ENCODE peak calls at places on chromosomes 13 and 19, in ten cellular contexts. E is NCI-H1417; P is AG08395; L is sciatic nerve; C is stimulated activated CD4-positive, alpha-beta T cell treated with anti-CD3 and anti-CD28 coated beads, Interleukin-2, amount 100 ng/mL, for 48 hours; N is NCI-H1436; S is HCEC 1CT; F is GM12878; R is fibroblast of lung; I is activated CD4-positive, alpha-beta T cell treated with anti-CD3 and anti-CD28 coated beads, Interleukin-2, amount 50 U/mL, for 48 hours. Z is an unnamed sample.

GRCh38 chr13:20399961-20400360 is 125.7 kb downstream of the CRYL1 start:
- DNase-seq in C (no peak), N (no peak), F (no peak), I (no peak), S (no peak), R (no peak), P (no peak), L (peak; percentile 40), E (no peak), Z (no peak)

GRCh38 chr13:52665325-52665724 is 12.7 kb downstream of the SUGT1 start:
- DNase-seq in E (peak; percentile 35), C (no peak), P (peak; percentile 29), S (peak; percentile 47), N (no peak), I (no peak), R (peak; percentile 37), F (no peak), L (no peak), Z (no peak)

GRCh38 chr13:49421391-49421790 is 22.5 kb downstream of the CAB39L start:
- DNase-seq in F (peak; percentile 24), E (no peak), L (no peak), P (no peak), I (peak; percentile 22), C (no peak), N (no peak), S (peak; percentile 36), R (no peak), Z (no peak)

GRCh38 chr13:110818747-110819146 is 96.1 kb downstream of the ANKRD10 start:
- DNase-seq in P (no peak), S (no peak), L (no peak), R (no peak), I (no peak), F (no peak), E (no peak), N (no peak), C (no peak), Z (no peak)

GRCh38 chr19:48413879-48414623 is 20.6 kb downstream of the GRIN2D start:
- DNase-seq in I (no peak), L (no peak), C (no peak), N (no peak), R (no peak), S (no peak), E (no peak), P (peak; percentile 32), F (no peak), Z (no peak)

GRCh38 chr19:53927745-53928144 is 18.7 kb downstream of the CACNG7 start:
- DNase-seq in R (peak; percentile 62), L (no peak), E (no peak), P (peak; percentile 64), I (peak; percentile 33), C (peak; percentile 9), F (no peak), S (no peak), N (no peak), Z (peak; percentile 38)

GRCh38 chr19:58170860-58171259 is 12.0 kb upstream of the ZNF274 start:
- DNase-seq in I (no peak), N (no peak), R (no peak), P (peak; percentile 18), F (no peak), C (no peak), E (no peak), S (peak; percentile 32), L (no peak), Z (no peak)

GRCh38 chr13:53921473-53921872 is 892.9 kb downstream of the OLFM4 start:
- DNase-seq in S (no peak), N (no peak), L (no peak), F (no peak), C (no peak), E (no peak), R (no peak), I (no peak), P (no peak), Z (no peak)

GRCh38 chr13:113647351-113648217 is 10.4 kb downstream of the ATP4B start:
- DNase-seq in L (peak; percentile 93), N (peak; percentile 74), R (peak; percentile 54), F (no peak), E (peak; percentile 93), I (no peak), P (peak; percentile 48), S (no peak), C (no peak), Z (peak; percentile 88)

GRCh38 chr13:100608906-100609305 is 20.3 kb upstream of the GGACT start:
- DNase-seq in N (no peak), L (no peak), R (no peak), F (peak; percentile 17), P (no peak), E (no peak), S (no peak), C (no peak), I (peak; percentile 14), Z (no peak)

GRCh38 chr19:28482221-28482620 is 730.7 kb downstream of the UQCRFS1 start:
- DNase-seq in P (no peak), E (peak; percentile 18), C (no peak), I (no peak), L (no peak), R (no peak), N (peak; percentile 67), S (no peak), F (no peak), Z (no peak)

GRCh38 chr13:95643471-95643813 is 1.1 kb downstream of the DZIP1 start:
- DNase-seq in S (peak; percentile 29), C (no peak), E (no peak), L (no peak), I (no peak), N (no peak), F (no peak), R (peak; percentile 60), P (peak; percentile 7), Z (no peak)

GRCh38 chr13:30798776-30799625 is 63.7 kb downstream of the ALOX5AP start:
- DNase-seq in P (no peak), C (no peak), I (no peak), N (no peak), S (peak; percentile 76), R (peak; percentile 39), E (no peak), L (no peak), F (no peak), Z (no peak)

GRCh38 chr19:34962945-34963530 is 991 bp downstream of the ZNF792 start:
- DNase-seq in C (no peak), R (no peak), P (peak; percentile 12), E (no peak), N (no peak), S (no peak), I (no peak), F (no peak), L (no peak), Z (peak; percentile 39)

GRCh38 chr19:49873149-49873521 is 4.0 kb downstream of the AKT1S1 start:
- DNase-seq in L (no peak), I (no peak), R (no peak), E (no peak), N (no peak), F (no peak), P (no peak), S (no peak), C (no peak), Z (no peak)

GRCh38 chr13:84500016-84500415 is 617.7 kb upstream of the SLITRK1 start:
- DNase-seq in S (no peak), F (no peak), E (no peak), I (no peak), N (no peak), P (no peak), L (no peak), C (no peak), R (peak; percentile 12), Z (no peak)

GRCh38 chr13:20590568-20590967 is 23.6 kb downstream of the IFT88 start:
- DNase-seq in L (no peak), P (no peak), N (no peak), R (no peak), C (no peak), E (no peak), I (no peak), F (no peak), S (no peak), Z (no peak)

GRCh38 chr13:40672310-40673060 is 6.0 kb upstream of the FOXO1 start:
- DNase-seq in S (peak; percentile 72), E (peak; percentile 58), C (no peak), I (no peak), P (peak; percentile 30), F (no peak), R (peak; percentile 76), L (no peak), N (peak; percentile 42), Z (no peak)

GRCh38 chr13:77250968-77251367 is 75.9 kb downstream of the MYCBP2 start:
- DNase-seq in E (no peak), P (no peak), R (no peak), S (no peak), F (no peak), C (no peak), I (no peak), N (no peak), L (no peak), Z (no peak)

GRCh38 chr13:48976677-48977625 is 1.2 kb downstream of the FNDC3A start:
- DNase-seq in N (no peak), C (peak; percentile 41), F (no peak), R (peak; percentile 44), P (no peak), I (no peak), E (peak; percentile 34), S (peak; percentile 43), L (no peak), Z (no peak)

GRCh38 chr13:95564948-95565347 is 12.4 kb downstream of the CLDN10 start:
- DNase-seq in R (peak; percentile 57), N (no peak), F (no peak), E (no peak), L (no peak), P (peak; percentile 33), C (no peak), S (peak; percentile 49), I (no peak), Z (no peak)

GRCh38 chr13:22278336-22278929 is 607.6 kb downstream of the FGF9 start:
- DNase-seq in F (peak; percentile 43), E (peak; percentile 50), N (peak; percentile 6), I (peak; percentile 81), P (peak; percentile 41), S (no peak), C (peak; percentile 56), R (peak; percentile 65), L (peak; percentile 70), Z (peak; percentile 55)

Z was measured in left cardiac atrium.